ENCODE peak calls at places on chromosome 1, in seven cellular contexts. H is GM23338, S is HCT116, D is HL-60, O is K562, T is SK-N-SH, B is A549. N is an unnamed sample.
A peak's percentile ranks its signal among the peaks of the same experiment; 100 is the strongest.

GRCh38 chr1:87061742-87062156 is 147.3 kb downstream of the HS2ST1 start:
- DNase-seq in H (no peak), S (no peak), D (no peak), O (no peak), T (no peak), B (no peak), N (no peak)

GRCh38 chr1:228308085-228308601 is 98.5 kb downstream of the TRIM11 start:
- DNase-seq in H (no peak), S (no peak), D (no peak), O (no peak), T (no peak), B (no peak), N (no peak)

GRCh38 chr1:188937965-188938551 is 1539.6 kb downstream of the BRINP3 start:
- DNase-seq in H (peak; percentile 35), S (peak; percentile 26), D (no peak), O (no peak), T (no peak), B (no peak), N (peak; percentile 12)

GRCh38 chr1:54014009-54014629 is 3.9 kb downstream of the LDLRAD1 start:
- DNase-seq in H (peak; percentile 8), S (no peak), D (no peak), O (no peak), T (peak; percentile 45), B (no peak), N (no peak)

GRCh38 chr1:147626739-147627138 is 43.6 kb downstream of the ACP6 start:
- DNase-seq in H (no peak), S (no peak), D (no peak), O (no peak), T (no peak), B (no peak), N (no peak)

GRCh38 chr1:97145321-97145956 is 423.9 kb downstream of the PTBP2 start:
- DNase-seq in H (no peak), S (no peak), D (no peak), O (no peak), T (no peak), B (no peak), N (no peak)

GRCh38 chr1:2824999-2825398 is 23.5 kb upstream of the TTC34 start:
- DNase-seq in H (no peak), S (no peak), D (no peak), O (no peak), T (no peak), B (no peak), N (no peak)

GRCh38 chr1:91603409-91603808 is 102.8 kb downstream of the CDC7 start:
- DNase-seq in H (no peak), S (no peak), D (no peak), O (no peak), T (no peak), B (no peak), N (no peak)

GRCh38 chr1:53582211-53583020 is 123.2 kb downstream of the DMRTB1 start:
- DNase-seq in H (no peak), S (no peak), D (no peak), O (peak; percentile 42), T (no peak), B (no peak), N (no peak)

GRCh38 chr1:110245876-110246620 is 35.9 kb downstream of the KCNC4 start:
- DNase-seq in H (no peak), S (no peak), D (no peak), O (no peak), T (no peak), B (no peak), N (no peak)

GRCh38 chr1:71882241-71883036 is 399.9 kb downstream of the NEGR1 start:
- DNase-seq in H (no peak), S (no peak), D (peak; percentile 13), O (no peak), T (no peak), B (no peak), N (no peak)

GRCh38 chr1:160748182-160748876 is 9.3 kb downstream of the SLAMF7 start:
- DNase-seq in H (peak; percentile 18), S (no peak), D (no peak), O (peak; percentile 30), T (no peak), B (peak; percentile 74), N (no peak)

GRCh38 chr1:152824964-152825363 is 2.3 kb upstream of the LCE1A start:
- DNase-seq in H (no peak), S (no peak), D (no peak), O (no peak), T (no peak), B (no peak), N (no peak)

GRCh38 chr1:11943619-11944018 is 9.1 kb downstream of the PLOD1 start:
- DNase-seq in H (no peak), S (no peak), D (no peak), O (no peak), T (no peak), B (no peak), N (no peak)

GRCh38 chr1:11938722-11939526 is 4.4 kb downstream of the PLOD1 start:
- DNase-seq in H (no peak), S (no peak), D (no peak), O (peak; percentile 82), T (peak; percentile 67), B (no peak), N (no peak)

GRCh38 chr1:11944358-11944981 is 10.0 kb downstream of the PLOD1 start:
- DNase-seq in H (peak; percentile 57), S (no peak), D (no peak), O (no peak), T (peak; percentile 50), B (no peak), N (no peak)

GRCh38 chr1:11942280-11942679 is 7.8 kb downstream of the PLOD1 start:
- DNase-seq in H (no peak), S (no peak), D (no peak), O (no peak), T (no peak), B (no peak), N (no peak)

GRCh38 chr1:11940260-11940921 is 5.9 kb downstream of the PLOD1 start:
- DNase-seq in H (no peak), S (no peak), D (no peak), O (no peak), T (peak; percentile 90), B (no peak), N (no peak)
- TF ChIP-seq REST in H (no peak), S (no peak), D (no peak), O (no peak), T (no peak), B (no peak), N (no peak)

GRCh38 chr1:77412794-77413530 is 131.1 kb downstream of the AK5 start:
- DNase-seq in H (peak; percentile 63), S (no peak), D (no peak), O (no peak), T (no peak), B (no peak), N (no peak)
- H3K27ac ChIP-seq in H (no peak overlapping the region), S (no peak overlapping the region), D (peak overlapping the region; percentile 90), O (no peak overlapping the region), T (no peak overlapping the region), B (peak overlapping the region; percentile 82), N (peak overlapping the region; percentile 24)

GRCh38 chr1:156805766-156806511 is 10.7 kb downstream of the SH2D2A start:
- DNase-seq in H (no peak), S (no peak), D (no peak), O (no peak), T (peak; percentile 24), B (no peak), N (no peak)
- TF ChIP-seq REST in H (no peak), S (no peak), D (no peak), O (no peak), T (no peak), B (no peak), N (no peak)

GRCh38 chr1:18119289-18119688 is 11.7 kb downstream of the IGSF21 start:
- DNase-seq in H (no peak), S (no peak), D (no peak), O (no peak), T (no peak), B (no peak), N (no peak)

GRCh38 chr1:18118078-18118477 is 10.5 kb downstream of the IGSF21 start:
- DNase-seq in H (no peak), S (no peak), D (no peak), O (no peak), T (no peak), B (no peak), N (no peak)

GRCh38 chr1:18118491-18118890 is 10.9 kb downstream of the IGSF21 start:
- DNase-seq in H (no peak), S (no peak), D (no peak), O (no peak), T (no peak), B (no peak), N (no peak)

GRCh38 chr1:18114726-18115410 is 7.3 kb downstream of the IGSF21 start:
- DNase-seq in H (no peak), S (no peak), D (no peak), O (no peak), T (no peak), B (no peak), N (no peak)

DNA sequence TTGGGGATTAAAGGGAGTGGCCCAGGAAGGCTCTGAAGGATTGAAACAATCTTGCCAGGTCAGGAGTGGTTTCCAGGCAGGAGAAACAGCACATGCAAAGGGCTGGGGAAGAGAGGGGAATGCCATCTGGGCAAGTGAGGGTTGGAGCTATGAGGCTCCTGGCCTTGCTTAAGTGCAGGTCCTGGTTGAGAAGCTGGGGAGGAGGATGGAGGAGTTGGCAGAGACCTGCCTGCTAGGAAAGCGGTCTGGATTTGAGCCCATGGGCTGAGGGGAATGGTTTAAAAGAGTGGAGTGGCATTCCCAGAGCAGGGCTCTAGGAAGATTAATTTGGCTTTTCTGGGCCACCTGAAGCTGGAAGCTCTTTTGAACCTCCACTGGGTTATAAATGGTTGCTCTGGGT is 9.2 kb downstream of the IGSF21 start:
- DNase-seq in H (no peak), S (no peak), D (no peak), O (no peak), T (no peak), B (no peak), N (no peak)
- H3K27ac ChIP-seq in H (no peak overlapping the region), S (no peak overlapping the region), D (no peak overlapping the region), O (no peak overlapping the region), T (no peak overlapping the region), B (no peak overlapping the region), N (no peak overlapping the region)

N was measured in Panc1.